ENCODE peak calls at places on chromosomes 11 and 22, in seven cellular contexts. One of them, this sample, is unnamed.

GRCh38 chr11:2432171-2432621 is 12.1 kb downstream of the TRPM5 start:
- DNase-seq in GM12878: no peak
- DNase-seq in nephron progenitor cell: peak
- DNase-seq in prostate gland: no peak
- DNase-seq in sigmoid colon: no peak
- DNase-seq in pancreas: no peak
- DNase-seq in B cell: no peak
- DNase-seq in this sample: no peak

GRCh38 chr11:71563401-71563800 is 2.0 kb upstream of the KRTAP5-10 start:
- DNase-seq in pancreas: no peak
- DNase-seq in nephron progenitor cell: peak
- DNase-seq in sigmoid colon: no peak
- DNase-seq in prostate gland: no peak
- DNase-seq in B cell: no peak
- DNase-seq in GM12878: no peak
- DNase-seq in this sample: peak

GRCh38 chr11:69005631-69006368 is 7.2 kb downstream of the MRGPRF start:
- DNase-seq in sigmoid colon: peak
- DNase-seq in nephron progenitor cell: no peak
- DNase-seq in GM12878: no peak
- DNase-seq in pancreas: no peak
- DNase-seq in prostate gland: no peak
- DNase-seq in B cell: no peak
- DNase-seq in this sample: no peak

GRCh38 chr11:109606256-109606655 is 184.3 kb downstream of the C11orf87 start:
- DNase-seq in GM12878: no peak
- DNase-seq in prostate gland: no peak
- DNase-seq in B cell: no peak
- DNase-seq in nephron progenitor cell: no peak
- DNase-seq in pancreas: no peak
- DNase-seq in sigmoid colon: no peak
- DNase-seq in this sample: no peak

GRCh38 chr11:67060111-67060522 is 3.5 kb downstream of the RHOD start:
- DNase-seq in nephron progenitor cell: no peak
- DNase-seq in sigmoid colon: no peak
- DNase-seq in B cell: no peak
- DNase-seq in GM12878: no peak
- DNase-seq in prostate gland: no peak
- DNase-seq in pancreas: no peak
- DNase-seq in this sample: peak

GRCh38 chr11:30749268-30749667 is 163.1 kb upstream of the MPPED2 start:
- DNase-seq in sigmoid colon: no peak
- DNase-seq in GM12878: no peak
- DNase-seq in nephron progenitor cell: no peak
- DNase-seq in B cell: no peak
- DNase-seq in prostate gland: no peak
- DNase-seq in pancreas: no peak
- DNase-seq in this sample: no peak

GRCh38 chr22:35642305-35642741 is 5.9 kb upstream of the APOL6 start:
- DNase-seq in sigmoid colon: peak
- DNase-seq in nephron progenitor cell: no peak
- DNase-seq in B cell: no peak
- DNase-seq in prostate gland: no peak
- DNase-seq in pancreas: no peak
- DNase-seq in GM12878: no peak
- DNase-seq in this sample: no peak

GRCh38 chr11:50186146-50186545 is 153.5 kb downstream of the OR4C45 start:
- DNase-seq in prostate gland: no peak
- DNase-seq in pancreas: no peak
- DNase-seq in B cell: no peak
- DNase-seq in GM12878: no peak
- DNase-seq in sigmoid colon: no peak
- DNase-seq in nephron progenitor cell: no peak
- DNase-seq in this sample: no peak

GRCh38 chr22:29344137-29344536 is 28.6 kb upstream of the RASL10A start:
- DNase-seq in prostate gland: peak
- DNase-seq in GM12878: no peak
- DNase-seq in nephron progenitor cell: no peak
- DNase-seq in sigmoid colon: peak
- DNase-seq in pancreas: peak
- DNase-seq in B cell: no peak
- DNase-seq in this sample: peak

GRCh38 chr11:78065239-78065638 is 1.6 kb downstream of the THRSP start:
- DNase-seq in GM12878: no peak
- DNase-seq in nephron progenitor cell: no peak
- DNase-seq in sigmoid colon: no peak
- DNase-seq in pancreas: no peak
- DNase-seq in prostate gland: no peak
- DNase-seq in B cell: no peak
- DNase-seq in this sample: no peak

GRCh38 chr11:102940714-102941588 is 14.6 kb downstream of the MMP13 start:
- DNase-seq in nephron progenitor cell: peak
- DNase-seq in sigmoid colon: no peak
- DNase-seq in prostate gland: peak
- DNase-seq in GM12878: peak
- DNase-seq in B cell: peak
- DNase-seq in pancreas: peak
- DNase-seq in this sample: peak

GRCh38 chr11:46260161-46260560 is 17.3 kb upstream of the CREB3L1 start:
- DNase-seq in GM12878: no peak
- DNase-seq in prostate gland: no peak
- DNase-seq in B cell: no peak
- DNase-seq in pancreas: no peak
- DNase-seq in nephron progenitor cell: no peak
- DNase-seq in sigmoid colon: no peak
- DNase-seq in this sample: no peak

GRCh38 chr22:39312410-39312809 is 7.0 kb downstream of the RPL3 start:
- DNase-seq in pancreas: no peak
- DNase-seq in B cell: no peak
- DNase-seq in GM12878: no peak
- DNase-seq in sigmoid colon: no peak
- DNase-seq in prostate gland: no peak
- DNase-seq in nephron progenitor cell: no peak
- DNase-seq in this sample: no peak

GRCh38 chr11:69443138-69443967 is 38.1 kb upstream of the LINC01488 start:
- DNase-seq in GM12878: peak
- DNase-seq in B cell: peak
- DNase-seq in pancreas: peak
- DNase-seq in prostate gland: peak
- DNase-seq in sigmoid colon: peak
- DNase-seq in nephron progenitor cell: peak
- DNase-seq in this sample: peak

GRCh38 chr22:49701380-49702067 is 126.1 kb downstream of the BRD1 start:
- DNase-seq in prostate gland: no peak
- DNase-seq in GM12878: no peak
- DNase-seq in pancreas: no peak
- DNase-seq in sigmoid colon: no peak
- DNase-seq in nephron progenitor cell: no peak
- DNase-seq in B cell: no peak
- DNase-seq in this sample: no peak

GRCh38 chr11:125376117-125376516 is 119.9 kb downstream of the FEZ1 start:
- DNase-seq in B cell: no peak
- DNase-seq in pancreas: peak
- DNase-seq in prostate gland: peak
- DNase-seq in GM12878: no peak
- DNase-seq in nephron progenitor cell: no peak
- DNase-seq in sigmoid colon: peak
- DNase-seq in this sample: no peak

GRCh38 chr11:14907411-14908213 is 15.6 kb upstream of the CYP2R1 start:
- DNase-seq in prostate gland: peak
- DNase-seq in nephron progenitor cell: peak
- DNase-seq in sigmoid colon: peak
- DNase-seq in GM12878: no peak
- DNase-seq in B cell: peak
- DNase-seq in pancreas: peak
- DNase-seq in this sample: peak

GRCh38 chr22:30356392-30357230 is at the start of the genes CCDC157 and SF3A1:
- DNase-seq in nephron progenitor cell: peak
- DNase-seq in prostate gland: peak
- DNase-seq in sigmoid colon: peak
- DNase-seq in GM12878: peak
- DNase-seq in pancreas: peak
- DNase-seq in B cell: peak
- DNase-seq in this sample: peak
- TF ChIP-seq CTCF in nephron progenitor cell: no peak
- TF ChIP-seq CTCF in prostate gland: no peak
- TF ChIP-seq CTCF in sigmoid colon: no peak
- TF ChIP-seq CTCF in GM12878: no peak
- TF ChIP-seq CTCF in pancreas: no peak
- TF ChIP-seq CTCF in B cell: no peak
- TF ChIP-seq CTCF in this sample: no peak

DNA sequence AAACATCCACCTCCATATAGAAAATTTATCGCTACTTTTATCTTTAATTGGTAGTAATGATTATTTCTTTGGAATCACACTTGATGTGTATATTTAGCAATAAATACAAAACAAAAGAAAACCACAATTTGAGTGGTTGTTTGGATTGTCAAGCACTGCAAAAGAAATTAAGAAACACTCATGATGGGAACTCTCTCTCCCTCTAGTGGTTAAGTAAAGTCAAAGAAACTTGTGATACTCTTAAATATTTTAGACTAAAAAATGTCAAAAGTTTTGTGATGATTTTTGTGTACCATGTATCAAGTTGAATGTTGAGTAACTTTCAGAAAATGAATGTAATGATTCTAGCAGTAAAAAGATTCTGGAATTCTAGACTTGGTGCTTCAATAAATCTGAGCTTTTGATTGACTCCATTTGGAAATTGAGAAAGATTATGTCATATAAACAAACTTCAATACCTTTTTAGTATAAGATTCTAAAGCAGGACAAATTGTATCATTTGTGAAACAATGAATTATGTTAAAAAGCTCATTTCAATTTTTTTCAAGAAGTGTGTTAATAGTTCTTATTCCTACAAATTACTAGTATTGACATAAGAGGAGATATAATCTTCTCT is 20.8 kb downstream of the MUC15 start:
- DNase-seq in B cell: no peak
- DNase-seq in sigmoid colon: no peak
- DNase-seq in pancreas: no peak
- DNase-seq in prostate gland: no peak
- DNase-seq in GM12878: no peak
- DNase-seq in nephron progenitor cell: no peak
- DNase-seq in this sample: no peak
- TF ChIP-seq CTCF in B cell: no peak
- TF ChIP-seq CTCF in sigmoid colon: no peak
- TF ChIP-seq CTCF in pancreas: no peak
- TF ChIP-seq CTCF in prostate gland: no peak
- TF ChIP-seq CTCF in GM12878: peak
- TF ChIP-seq CTCF in nephron progenitor cell: peak
- TF ChIP-seq CTCF in this sample: peak

GRCh38 chr11:115984228-115984627 is 480.0 kb upstream of the CADM1 start:
- DNase-seq in GM12878: no peak
- DNase-seq in sigmoid colon: no peak
- DNase-seq in nephron progenitor cell: no peak
- DNase-seq in prostate gland: no peak
- DNase-seq in pancreas: no peak
- DNase-seq in B cell: no peak
- DNase-seq in this sample: no peak

GRCh38 chr11:115993613-115994012 is 489.4 kb upstream of the CADM1 start:
- DNase-seq in GM12878: no peak
- DNase-seq in sigmoid colon: no peak
- DNase-seq in B cell: no peak
- DNase-seq in nephron progenitor cell: no peak
- DNase-seq in prostate gland: no peak
- DNase-seq in pancreas: no peak
- DNase-seq in this sample: no peak

GRCh38 chr11:115985896-115986295 is 481.7 kb upstream of the CADM1 start:
- DNase-seq in pancreas: no peak
- DNase-seq in sigmoid colon: no peak
- DNase-seq in nephron progenitor cell: no peak
- DNase-seq in B cell: no peak
- DNase-seq in prostate gland: no peak
- DNase-seq in GM12878: no peak
- DNase-seq in this sample: no peak

DNA sequence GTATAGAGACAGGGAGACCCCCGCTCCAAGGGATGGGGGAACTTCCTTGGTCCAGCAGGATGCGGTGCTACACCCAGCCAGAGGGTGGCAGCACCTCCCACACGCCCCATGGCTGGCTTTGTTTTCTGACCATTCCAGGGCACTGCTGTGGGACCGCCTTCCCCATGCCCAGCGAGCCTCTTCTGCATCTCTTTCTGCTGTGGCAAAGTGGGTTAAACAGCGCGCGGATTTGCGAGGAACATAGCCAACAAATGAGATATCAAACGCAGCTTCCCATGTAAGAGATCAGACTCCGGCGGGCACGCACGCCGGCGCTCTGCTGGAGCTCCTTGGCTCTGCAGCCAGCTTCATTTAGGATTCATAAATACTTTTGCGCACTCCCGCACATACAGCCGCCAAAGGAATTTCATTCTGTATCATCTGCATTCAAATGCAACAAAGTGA is 485.8 kb upstream of the CADM1 start:
- DNase-seq in nephron progenitor cell: peak
- DNase-seq in prostate gland: no peak
- DNase-seq in sigmoid colon: no peak
- DNase-seq in B cell: no peak
- DNase-seq in GM12878: no peak
- DNase-seq in pancreas: no peak
- DNase-seq in this sample: no peak
- TF ChIP-seq CTCF in nephron progenitor cell: peak
- TF ChIP-seq CTCF in prostate gland: peak
- TF ChIP-seq CTCF in sigmoid colon: no peak
- TF ChIP-seq CTCF in B cell: peak
- TF ChIP-seq CTCF in GM12878: peak
- TF ChIP-seq CTCF in pancreas: no peak
- TF ChIP-seq CTCF in this sample: no peak

GRCh38 chr11:83410605-83411565 is 124.7 kb upstream of the CCDC90B start:
- DNase-seq in B cell: no peak
- DNase-seq in pancreas: peak
- DNase-seq in nephron progenitor cell: no peak
- DNase-seq in sigmoid colon: no peak
- DNase-seq in GM12878: no peak
- DNase-seq in prostate gland: peak
- DNase-seq in this sample: no peak
- TF ChIP-seq CTCF in B cell: no peak
- TF ChIP-seq CTCF in pancreas: no peak
- TF ChIP-seq CTCF in nephron progenitor cell: no peak
- TF ChIP-seq CTCF in sigmoid colon: no peak
- TF ChIP-seq CTCF in GM12878: no peak
- TF ChIP-seq CTCF in prostate gland: no peak
- TF ChIP-seq CTCF in this sample: no peak

This sample was measured in foreskin fibroblast.